ENCODE peak calls at places on chromosomes 16 and 17, in six cellular contexts. K is suprapubic skin, H is endodermal cell, I is tibial artery, V is breast epithelium, X is fibroblast of lung. J is an unnamed sample.

GRCh38 chr16:25707982-25708583 is 16.3 kb downstream of the HS3ST4 start:
- DNase-seq in X (no peak), I (no peak), V (no peak), H (peak), K (no peak), J (peak)

GRCh38 chr16:65964752-65965151 is 401.7 kb upstream of the CDH5 start:
- DNase-seq in K (no peak), V (no peak), H (peak), X (no peak), I (no peak), J (no peak)

GRCh38 chr17:66947311-66947710 is 17.2 kb upstream of the CACNG4 start:
- DNase-seq in H (peak), V (no peak), I (no peak), K (no peak), X (no peak), J (no peak)

GRCh38 chr17:48601528-48602430 is 3.0 kb downstream of the HOXB6 start:
- DNase-seq in K (no peak), X (no peak), V (no peak), H (peak), I (no peak), J (no peak)

GRCh38 chr16:70687172-70687531 is 1.3 kb upstream of the MTSS2 start:
- DNase-seq in K (no peak), V (no peak), H (no peak), I (no peak), X (no peak), J (no peak)

GRCh38 chr16:23803591-23804123 is 32.1 kb upstream of the PRKCB start:
- DNase-seq in H (peak), K (no peak), I (peak), X (peak), V (no peak), J (peak)

GRCh38 chr16:17510532-17510931 is 39.8 kb upstream of the XYLT1 start:
- DNase-seq in H (no peak), X (no peak), V (no peak), K (no peak), I (no peak), J (peak)

GRCh38 chr17:16293918-16294317 is 59.4 kb downstream of the CENPV start:
- DNase-seq in V (no peak), X (no peak), I (no peak), K (no peak), H (no peak), J (no peak)

GRCh38 chr16:29925173-29925804 is 737 bp downstream of the KCTD13 start:
- DNase-seq in K (no peak), X (no peak), I (no peak), H (peak), V (no peak), J (no peak)

GRCh38 chr17:7478276-7479138 is 924 bp downstream of the ZBTB4 start:
- DNase-seq in X (peak), H (peak), K (no peak), I (peak), V (no peak), J (no peak)

GRCh38 chr17:35390663-35391062 is 17.2 kb upstream of the SLFN11 start:
- DNase-seq in V (no peak), X (no peak), K (no peak), H (no peak), I (no peak), J (peak)
- H3K4me3 ChIP-seq in V (no peak), X (no peak), K (no peak), H (no peak), I (no peak), J (no peak)

GRCh38 chr16:56909484-56910113 is 22.3 kb upstream of the HERPUD1 start:
- DNase-seq in H (no peak), I (no peak), V (no peak), X (no peak), K (no peak), J (no peak)
- TF ChIP-seq CTCF in H (no peak), I (no peak), V (no peak), X (no peak), K (no peak), J (no peak)

DNA sequence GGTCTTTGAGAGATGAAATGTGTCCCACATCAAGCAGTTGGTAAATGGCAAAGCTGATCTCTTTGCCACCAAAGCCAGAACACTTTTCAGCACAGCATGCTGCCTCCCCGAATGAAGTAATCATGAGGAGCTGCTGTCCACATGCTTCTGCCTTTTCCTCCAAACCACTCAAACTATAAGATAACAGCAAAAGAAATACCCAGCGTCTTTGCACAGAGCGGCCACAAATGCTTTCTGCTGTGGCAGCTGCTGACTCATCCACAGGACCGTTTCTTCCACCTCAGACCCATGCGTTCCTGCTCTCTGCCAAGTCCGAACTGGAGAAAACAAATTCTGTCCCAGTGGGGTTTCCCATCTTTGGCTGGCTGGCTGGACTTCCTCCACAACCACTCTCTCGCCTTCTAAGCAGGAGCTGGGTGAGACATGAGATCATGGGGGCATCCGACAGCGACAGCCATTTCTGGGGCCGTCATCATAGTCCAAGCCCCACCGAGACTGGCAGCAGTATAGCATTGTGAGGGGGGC is 27.1 kb downstream of the TBC1D3B start:
- DNase-seq in X (peak), K (no peak), V (no peak), I (peak), H (peak), J (peak)
- H3K4me3 ChIP-seq in X (no peak), K (no peak), V (no peak), I (no peak), H (no peak), J (no peak)

GRCh38 chr16:78228704-78229103 is 129.2 kb downstream of the WWOX start:
- DNase-seq in X (no peak), H (no peak), V (no peak), K (no peak), I (no peak), J (no peak)

GRCh38 chr16:78224342-78224741 is 124.9 kb downstream of the WWOX start:
- DNase-seq in X (no peak), I (no peak), K (no peak), H (no peak), V (no peak), J (no peak)

GRCh38 chr16:78230832-78231231 is 131.4 kb downstream of the WWOX start:
- DNase-seq in H (no peak), V (no peak), K (no peak), I (no peak), X (peak), J (no peak)

GRCh38 chr16:78227855-78228254 is 128.4 kb downstream of the WWOX start:
- DNase-seq in I (no peak), K (no peak), X (no peak), H (peak), V (no peak), J (no peak)
- TF ChIP-seq CTCF in I (peak), K (no peak), X (peak), H (peak), V (no peak), J (no peak)

GRCh38 chr16:68737730-68738590 is 868 bp downstream of the CDH1 start:
- DNase-seq in X (no peak), K (no peak), V (peak), I (no peak), H (peak), J (no peak)
- H3K4me3 ChIP-seq in X (no peak), K (peak), V (peak), I (no peak), H (peak), J (no peak)

DNA sequence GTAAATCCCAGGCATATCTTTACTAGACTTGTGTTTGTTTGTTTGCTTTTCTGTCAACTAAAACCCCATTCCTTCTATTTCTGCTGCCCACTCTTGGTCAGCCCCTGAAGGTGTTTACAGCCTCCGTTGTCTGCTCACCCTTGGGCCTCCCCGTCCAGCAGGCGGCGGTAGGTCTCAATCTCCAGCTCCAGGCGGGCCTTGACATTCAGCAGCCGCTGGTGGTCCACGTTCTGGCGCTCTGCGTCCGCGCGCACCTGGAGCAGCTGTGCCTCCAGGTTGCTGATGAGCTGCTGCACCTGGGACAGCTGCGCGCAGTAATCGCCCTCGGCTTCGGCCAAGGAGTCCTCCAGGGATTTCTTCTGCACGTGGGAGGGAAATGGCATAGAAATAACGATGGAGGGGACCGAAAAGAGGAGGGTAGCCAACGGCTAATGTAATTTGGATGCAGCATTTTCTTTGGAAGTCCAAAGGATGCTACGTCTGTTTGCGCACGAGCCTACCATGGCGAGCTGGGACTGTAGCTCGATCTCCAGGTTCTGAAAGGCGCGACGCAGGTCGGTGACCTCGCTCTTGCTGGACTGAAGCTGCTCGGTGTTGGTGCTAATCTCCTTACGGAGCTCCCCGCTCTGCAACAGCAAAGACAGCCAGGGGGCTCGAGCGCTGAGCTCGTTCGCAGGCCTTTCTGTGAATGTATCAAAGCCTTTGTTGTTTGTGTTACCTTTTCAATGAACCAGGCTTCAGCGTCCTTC is 3.9 kb downstream of the KRT12 start:
- DNase-seq in V (no peak), H (peak), I (no peak), X (no peak), K (no peak), J (peak)
- TF ChIP-seq CTCF in V (no peak), H (peak), I (no peak), X (peak), K (no peak), J (peak)

J was measured in cardiac fibroblast.